ENCODE peak calls at places on chromosomes 12 and 14, in seven cellular contexts. J, X, L, W, K, O and V are unnamed samples.

GRCh38 chr12:67669925-67670631 is 21.5 kb downstream of the DYRK2 start:
- DNase-seq in J (no peak), O (no peak), W (no peak), X (no peak), L (no peak), K (no peak), V (no peak)

GRCh38 chr14:43755707-43756106 is 751.4 kb downstream of the FSCB start:
- DNase-seq in L (no peak), J (no peak), W (no peak), K (no peak), O (no peak), X (no peak), V (no peak)

GRCh38 chr14:71574976-71575375 is 357.3 kb upstream of the RGS6 start:
- DNase-seq in L (no peak), K (no peak), W (no peak), J (no peak), O (no peak), X (no peak), V (no peak)

GRCh38 chr12:906077-906585 is 43.4 kb downstream of the RAD52 start:
- DNase-seq in L (no peak), K (no peak), X (no peak), O (no peak), J (no peak), W (no peak), V (no peak)

GRCh38 chr12:5407457-5407856 is 24.5 kb upstream of the NTF3 start:
- DNase-seq in L (no peak), J (no peak), X (no peak), K (no peak), W (no peak), O (no peak), V (no peak)

GRCh38 chr12:82955020-82955419 is 268.3 kb downstream of the TMTC2 start:
- DNase-seq in X (no peak), O (no peak), W (no peak), K (no peak), L (no peak), J (no peak), V (no peak)

GRCh38 chr12:12272869-12273268 is 6.0 kb upstream of the LRP6 start:
- DNase-seq in L (no peak), O (no peak), X (no peak), K (no peak), W (no peak), J (no peak), V (no peak)

GRCh38 chr12:113276306-113276705 is 55.0 kb downstream of the TPCN1 start:
- DNase-seq in K (no peak), L (no peak), J (no peak), O (no peak), W (no peak), X (no peak), V (no peak)

GRCh38 chr14:93729993-93730392 is 58.3 kb downstream of the PRIMA1 start:
- DNase-seq in X (peak), L (no peak), O (no peak), J (no peak), W (no peak), K (no peak), V (no peak)

GRCh38 chr12:49582840-49583239 is 14.9 kb upstream of the MCRS1 start:
- DNase-seq in X (no peak), K (no peak), L (no peak), W (no peak), O (no peak), J (no peak), V (no peak)

GRCh38 chr12:19596755-19597154 is 157.5 kb downstream of the AEBP2 start:
- DNase-seq in W (no peak), X (no peak), K (no peak), L (no peak), O (no peak), J (no peak), V (no peak)

GRCh38 chr12:20452496-20452895 is 84.2 kb downstream of the PDE3A start:
- DNase-seq in L (no peak), J (no peak), W (no peak), O (no peak), K (no peak), X (no peak), V (no peak)

GRCh38 chr14:21350539-21350938 is 33.3 kb downstream of the SUPT16H start:
- DNase-seq in W (no peak), L (no peak), K (no peak), X (no peak), O (no peak), J (no peak), V (no peak)

GRCh38 chr14:57391609-57392195 is 1.3 kb downstream of the NAA30 start:
- DNase-seq in L (no peak), J (peak), X (no peak), K (no peak), O (no peak), W (no peak), V (no peak)

GRCh38 chr14:101008196-101008595 is 104.7 kb upstream of the RTL1 start:
- DNase-seq in W (no peak), J (no peak), K (no peak), L (no peak), O (no peak), X (no peak), V (no peak)

GRCh38 chr14:105602799-105603763 is 76.7 kb downstream of the TMEM121 start:
- DNase-seq in X (no peak), W (peak), O (no peak), J (no peak), L (no peak), K (no peak), V (no peak)

GRCh38 chr14:77322209-77322902 is 1.5 kb downstream of the GSTZ1 start:
- DNase-seq in J (no peak), X (no peak), K (no peak), O (no peak), L (no peak), W (no peak), V (no peak)

GRCh38 chr14:55129428-55130193 is 559 bp downstream of the LGALS3 start:
- DNase-seq in O (no peak), W (peak), L (peak), K (peak), X (no peak), J (no peak), V (no peak)

GRCh38 chr14:22370084-22370847 is 218.8 kb downstream of the DAD1 start:
- DNase-seq in X (no peak), O (no peak), K (no peak), L (no peak), J (no peak), W (no peak), V (no peak)

GRCh38 chr14:97625512-97625911 is 828.3 kb downstream of the VRK1 start:
- DNase-seq in X (no peak), K (no peak), W (no peak), O (no peak), L (no peak), J (no peak), V (no peak)

GRCh38 chr14:72590577-72590976 is 303.3 kb downstream of the DPF3 start:
- DNase-seq in L (no peak), W (no peak), K (no peak), X (no peak), J (no peak), O (no peak), V (no peak)

GRCh38 chr12:58342736-58343135 is 401.4 kb downstream of the ATP23 start:
- DNase-seq in W (no peak), O (no peak), K (no peak), J (no peak), L (no peak), X (no peak), V (no peak)

GRCh38 chr12:131536337-131536736 is 174.6 kb upstream of the SFSWAP start:
- DNase-seq in K (no peak), X (no peak), O (no peak), W (no peak), J (no peak), L (no peak), V (no peak)

DNA sequence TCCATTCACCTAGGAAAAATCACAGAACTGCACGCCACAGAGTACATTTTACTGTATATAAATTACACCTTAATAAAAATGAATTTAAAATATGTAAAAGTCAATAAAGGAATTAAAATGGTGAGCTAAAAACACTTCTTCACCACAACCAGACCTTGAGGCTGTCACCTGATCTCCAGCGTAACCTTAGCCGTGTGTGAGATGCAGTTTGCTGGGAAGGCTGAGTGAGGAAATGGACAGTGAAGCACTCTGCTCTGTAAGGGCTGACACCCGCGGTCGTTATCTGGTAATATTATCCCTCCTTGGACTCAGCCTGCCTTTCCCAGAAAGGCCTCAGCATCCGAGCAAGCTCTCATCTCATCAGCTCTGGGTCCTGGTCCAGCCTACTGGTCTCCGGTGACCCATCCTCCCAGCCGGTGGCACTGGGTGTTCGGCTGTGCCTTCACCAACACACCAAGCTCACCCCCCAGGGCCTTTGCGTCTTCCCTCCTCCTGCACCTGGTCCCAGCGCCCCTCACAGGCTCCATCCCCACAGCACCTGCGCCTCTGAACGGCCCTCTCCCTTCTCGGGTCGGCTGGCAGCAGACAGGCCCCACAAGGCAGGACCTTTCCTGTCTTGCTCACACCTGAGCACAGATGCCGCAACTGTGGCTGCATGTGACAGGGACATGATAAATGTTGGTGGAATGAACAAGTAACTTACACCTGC is 12.9 kb downstream of the P2RX2 start:
- DNase-seq in J (no peak), L (no peak), X (no peak), W (no peak), K (no peak), O (no peak), V (no peak)
- TF ChIP-seq SP1 in J (no peak), L (no peak), X (no peak), W (no peak), K (no peak), O (no peak), V (no peak)

GRCh38 chr14:74474376-74474775 is 18.7 kb downstream of the NPC2 start:
- DNase-seq in L (no peak), X (no peak), W (no peak), K (no peak), J (no peak), O (no peak), V (no peak)
- TF ChIP-seq SP1 in L (no peak), X (no peak), W (no peak), K (no peak), J (no peak), O (no peak), V (no peak)

DNA sequence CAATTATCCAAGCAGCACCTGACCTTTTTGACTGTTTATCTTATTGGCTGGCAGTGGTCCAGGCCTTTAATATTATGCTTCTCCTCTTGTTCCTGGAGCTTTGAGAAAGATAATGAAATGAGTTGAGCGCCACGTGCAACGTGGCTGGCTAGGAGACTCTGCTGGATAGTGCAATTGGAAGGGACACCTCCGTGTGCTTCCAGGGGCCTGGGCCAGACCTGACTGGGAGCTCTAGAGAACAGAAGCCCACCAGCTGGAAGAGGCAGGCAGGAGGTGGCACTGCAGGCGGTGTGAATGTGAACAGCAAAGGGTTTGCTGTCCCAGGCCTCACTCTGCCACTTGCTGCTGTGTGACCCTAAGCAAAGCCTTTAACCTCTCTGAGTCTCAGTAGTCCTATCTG is 349.4 kb downstream of the CACNA1C start:
- DNase-seq in L (no peak), J (no peak), K (no peak), W (no peak), X (no peak), O (no peak), V (no peak)
- TF ChIP-seq SP1 in L (no peak), J (no peak), K (no peak), W (no peak), X (no peak), O (no peak), V (no peak)

GRCh38 chr12:115354007-115354452 is 670.1 kb upstream of the TBX3 start:
- DNase-seq in O (no peak), X (peak), L (no peak), J (no peak), W (no peak), K (peak), V (no peak)
- TF ChIP-seq SP1 in O (no peak), X (peak), L (no peak), J (no peak), W (no peak), K (no peak), V (no peak)

GRCh38 chr14:103652806-103653205 is 23.8 kb downstream of the KLC1 start:
- DNase-seq in L (no peak), X (no peak), J (no peak), K (no peak), O (no peak), W (no peak), V (no peak)

GRCh38 chr14:103656031-103656757 is 27.2 kb downstream of the KLC1 start:
- DNase-seq in X (no peak), K (no peak), L (no peak), J (no peak), O (no peak), W (no peak), V (no peak)

GRCh38 chr14:103654619-103655018 is 25.6 kb downstream of the KLC1 start:
- DNase-seq in K (no peak), O (no peak), J (no peak), X (no peak), W (no peak), L (no peak), V (no peak)

GRCh38 chr14:103651585-103651984 is 22.6 kb downstream of the KLC1 start:
- DNase-seq in K (no peak), W (no peak), O (no peak), X (no peak), J (no peak), L (peak), V (no peak)

DNA sequence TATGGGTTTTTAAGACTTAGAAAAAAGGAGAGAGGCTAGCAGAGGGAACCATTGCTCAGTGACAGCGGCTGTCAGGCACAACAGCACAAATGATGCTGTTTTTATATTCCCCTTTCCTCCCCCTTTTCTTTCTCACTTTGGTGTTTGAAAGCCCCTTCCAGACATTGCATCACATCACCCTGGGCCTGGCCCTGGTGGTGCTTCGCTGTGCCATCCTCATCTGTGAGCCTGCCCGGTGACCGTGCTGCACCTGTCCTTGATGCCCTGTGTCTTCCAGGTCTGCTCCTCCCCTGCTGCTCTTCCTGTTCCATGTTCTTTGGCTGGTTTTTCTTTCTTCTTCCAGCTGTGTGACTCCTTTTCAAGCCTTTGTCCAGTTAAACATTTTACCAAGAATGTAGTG is 24.8 kb downstream of the KLC1 start:
- DNase-seq in K (no peak), X (no peak), L (no peak), J (no peak), O (no peak), W (no peak), V (no peak)
- TF ChIP-seq SP1 in K (no peak), X (no peak), L (no peak), J (no peak), O (no peak), W (no peak), V (no peak)

GRCh38 chr14:50744242-50744641 is 76.1 kb upstream of the SAV1 start:
- DNase-seq in O (no peak), J (no peak), W (no peak), K (no peak), L (no peak), X (no peak), V (no peak)
- TF ChIP-seq SP1 in O (no peak), J (no peak), W (no peak), K (no peak), L (no peak), X (no peak), V (no peak)

DNA sequence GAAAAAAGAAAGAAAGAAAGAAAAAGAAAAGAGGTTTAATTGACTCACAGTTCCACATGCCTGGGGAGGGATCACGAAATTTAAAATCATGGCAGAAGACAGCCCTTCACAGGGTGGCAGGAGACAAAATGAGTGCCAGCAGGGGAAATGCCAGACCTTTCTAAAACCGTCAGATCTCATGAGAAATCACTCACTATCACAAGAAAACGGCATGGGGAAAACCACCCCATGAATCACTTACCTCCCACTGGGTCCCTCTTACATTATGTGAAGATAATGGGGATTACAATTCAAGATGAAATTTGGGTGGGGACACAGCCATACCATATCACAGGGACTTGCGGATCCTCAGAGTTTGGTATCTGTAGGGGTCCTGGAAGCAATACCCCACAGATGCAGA is 16.3 kb upstream of the EGLN3 start:
- DNase-seq in L (no peak), W (no peak), J (no peak), X (no peak), K (no peak), O (no peak), V (no peak)
- TF ChIP-seq SP1 in L (no peak), W (no peak), J (no peak), X (no peak), K (no peak), O (no peak), V (no peak)

GRCh38 chr14:95555053-95555452 is 20.2 kb downstream of the GLRX5 start:
- DNase-seq in O (no peak), W (no peak), X (no peak), L (no peak), K (no peak), J (no peak), V (no peak)
- TF ChIP-seq SP1 in O (no peak), W (no peak), X (no peak), L (no peak), K (no peak), J (no peak), V (no peak)